ENCODE peak calls at places on chromosomes 3 and 15, in five cellular contexts. Z, I, T, F and W are unnamed samples.

GRCh38 chr3:67653425-67654098 is 850 bp downstream of the SUCLG2 start:
- DNase-seq in Z (no peak), I (no peak), T (no peak), F (no peak), W (no peak)

GRCh38 chr3:77459926-77460325 is 420.0 kb downstream of the ROBO2 start:
- DNase-seq in F (no peak), Z (no peak), T (no peak), I (no peak), W (no peak)

GRCh38 chr3:100536093-100536492 is 43.7 kb downstream of the TMEM45A start:
- DNase-seq in F (no peak), T (no peak), I (no peak), Z (no peak), W (no peak)

GRCh38 chr3:125150525-125151436 is 61.8 kb downstream of the SLC12A8 start:
- DNase-seq in I (no peak), Z (no peak), T (peak; percentile 40), F (peak; percentile 55), W (no peak)

GRCh38 chr3:126421573-126422119 is 26.9 kb downstream of the CFAP100 start:
- DNase-seq in Z (no peak), I (no peak), F (no peak), T (no peak), W (peak; percentile 44)

GRCh38 chr3:49346797-49347251 is 7.0 kb upstream of the USP4 start:
- DNase-seq in Z (no peak), F (no peak), I (no peak), T (no peak), W (no peak)

GRCh38 chr3:181955566-181955965 is 243.8 kb downstream of the SOX2 start:
- DNase-seq in Z (no peak), F (no peak), T (no peak), I (no peak), W (no peak)

GRCh38 chr3:155173771-155174170 is 93.7 kb downstream of the MME start:
- DNase-seq in I (no peak), Z (no peak), F (no peak), T (no peak), W (no peak)

GRCh38 chr3:13414040-13414729 is 5.9 kb downstream of the NUP210 start:
- DNase-seq in Z (peak; percentile 30), T (no peak), F (no peak), I (no peak), W (no peak)

GRCh38 chr3:126540342-126540849 is 16.4 kb downstream of the CHST13 start:
- DNase-seq in I (peak; percentile 81), F (peak; percentile 1), Z (peak; percentile 26), T (peak; percentile 28), W (peak; percentile 52)

GRCh38 chr3:126287536-126288181 is 69.5 kb downstream of the KLF15 start:
- DNase-seq in I (no peak), F (no peak), T (peak; percentile 87), Z (peak; percentile 62), W (peak; percentile 92)

GRCh38 chr15:95021816-95022215 is 790.5 kb downstream of the MCTP2 start:
- DNase-seq in Z (no peak), T (no peak), I (no peak), F (no peak), W (no peak)

GRCh38 chr15:95024388-95024787 is 793.0 kb downstream of the MCTP2 start:
- DNase-seq in F (no peak), T (no peak), I (peak; percentile 7), Z (no peak), W (no peak)

DNA sequence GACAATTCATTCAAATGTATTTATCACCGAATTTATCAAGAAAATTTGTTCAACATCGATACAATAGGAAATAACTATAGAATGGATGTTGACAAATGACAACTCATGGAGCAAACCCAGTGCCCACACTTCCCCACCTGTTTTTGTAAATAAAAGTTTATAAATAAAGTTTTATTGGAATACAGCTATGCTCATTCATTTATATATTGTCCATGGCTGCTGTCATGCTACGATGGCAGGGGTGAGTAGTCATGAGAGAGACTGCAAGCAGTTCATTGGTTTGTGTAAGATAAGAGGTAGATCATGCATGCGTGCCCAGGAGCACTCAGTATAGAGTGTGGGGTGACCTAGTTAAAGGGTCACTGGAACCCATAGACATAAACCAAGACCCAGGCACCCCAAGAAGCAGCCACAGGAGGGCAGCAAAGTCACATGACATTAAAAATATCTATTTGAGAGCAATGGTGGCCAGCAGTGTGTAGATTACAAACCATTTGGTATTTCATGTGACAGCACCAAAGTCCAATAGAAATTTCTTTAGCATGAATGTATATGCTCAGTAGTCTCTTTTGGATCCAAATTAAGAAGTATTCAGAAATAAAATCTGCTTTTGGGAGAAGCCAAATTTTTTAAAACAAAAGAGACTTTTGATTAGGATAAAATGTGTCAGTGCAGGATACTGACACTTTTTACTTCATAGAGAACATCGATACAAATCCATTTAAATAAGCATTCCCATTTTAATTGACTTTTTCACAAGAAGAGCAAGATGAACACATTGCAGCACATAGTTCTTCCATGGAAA is 794.8 kb downstream of the MCTP2 start:
- DNase-seq in I (peak; percentile 33), F (peak; percentile 42), Z (peak; percentile 58), T (no peak), W (peak; percentile 65)
- TF ChIP-seq CTCF in I (peak; percentile 85), F (peak; percentile 34), Z (peak; percentile 58), T (peak; percentile 8), W (no peak)

DNA sequence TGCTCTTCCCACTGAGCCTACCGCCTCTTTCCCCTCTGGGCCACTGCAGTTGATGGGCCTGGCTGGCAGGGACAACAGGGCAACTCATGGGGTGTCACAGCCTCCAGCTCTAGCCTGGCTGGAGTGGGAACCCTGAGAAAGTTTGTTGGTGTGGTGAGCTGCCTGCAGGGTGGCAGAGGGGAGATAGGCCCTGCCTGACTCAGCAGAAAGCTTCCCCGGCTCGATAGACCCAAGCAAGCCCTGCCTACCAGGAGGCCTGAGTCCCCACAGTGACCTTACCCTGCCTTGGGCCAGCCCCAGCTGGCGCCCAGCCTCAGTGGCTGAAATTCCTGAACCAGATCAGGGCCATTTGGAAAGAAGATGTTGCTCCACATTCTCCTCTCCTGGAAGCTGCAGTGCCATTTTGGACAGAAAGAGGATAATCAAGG is 29.4 kb downstream of the ABTB1 start:
- DNase-seq in Z (no peak), I (no peak), F (no peak), T (peak; percentile 51), W (peak; percentile 55)
- H3K27ac ChIP-seq in Z (peak overlapping the region; percentile 57), I (no peak overlapping the region), F (no peak overlapping the region), T (no peak overlapping the region), W (peak overlapping the region; percentile 97)

DNA sequence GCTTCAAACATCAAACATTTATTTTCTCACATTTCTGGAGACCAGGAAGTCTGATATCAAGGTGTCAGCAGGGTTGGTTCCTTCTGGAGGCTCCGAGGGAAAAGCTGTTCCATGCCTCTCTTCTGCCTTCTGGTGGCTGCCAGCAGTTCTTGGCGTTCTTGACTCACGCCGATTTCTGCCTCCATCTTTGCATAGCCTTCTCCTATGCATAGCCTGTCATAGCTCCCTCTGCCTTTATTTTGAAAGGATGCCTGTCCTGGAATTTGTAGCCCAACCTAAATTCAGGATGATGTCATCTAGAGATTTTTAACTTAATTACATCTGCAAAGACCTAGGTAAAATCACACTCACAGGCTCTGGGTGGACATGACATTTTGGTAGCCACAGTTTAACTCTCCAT is 70.4 kb downstream of the RGMA start:
- DNase-seq in Z (no peak), T (no peak), F (no peak), I (no peak), W (no peak)
- TF ChIP-seq CTCF in Z (peak; percentile 11), T (no peak), F (peak; percentile 40), I (peak; percentile 37), W (no peak)

GRCh38 chr3:4740397-4741105 is 238.7 kb upstream of the BHLHE40 start:
- DNase-seq in T (no peak), I (no peak), Z (no peak), F (no peak), W (peak; percentile 82)
- H3K27ac ChIP-seq in T (peak overlapping the region; percentile 97), I (no peak overlapping the region), Z (peak overlapping the region; percentile 86), F (no peak overlapping the region), W (peak overlapping the region; percentile 87)

GRCh38 chr3:8500966-8501365 is 657 bp upstream of the LMCD1 start:
- DNase-seq in F (no peak), Z (no peak), I (no peak), T (no peak), W (no peak)

GRCh38 chr3:8500208-8500961 is 1.2 kb upstream of the LMCD1 start:
- DNase-seq in Z (no peak), F (peak; percentile 49), I (peak; percentile 54), T (peak; percentile 70), W (no peak)

GRCh38 chr3:8503461-8503860 is 1.8 kb downstream of the LMCD1 start:
- DNase-seq in I (no peak), T (no peak), F (no peak), Z (no peak), W (no peak)

GRCh38 chr3:8499181-8499611 is 2.4 kb upstream of the LMCD1 start:
- DNase-seq in Z (no peak), F (no peak), T (peak; percentile 47), I (no peak), W (no peak)

DNA sequence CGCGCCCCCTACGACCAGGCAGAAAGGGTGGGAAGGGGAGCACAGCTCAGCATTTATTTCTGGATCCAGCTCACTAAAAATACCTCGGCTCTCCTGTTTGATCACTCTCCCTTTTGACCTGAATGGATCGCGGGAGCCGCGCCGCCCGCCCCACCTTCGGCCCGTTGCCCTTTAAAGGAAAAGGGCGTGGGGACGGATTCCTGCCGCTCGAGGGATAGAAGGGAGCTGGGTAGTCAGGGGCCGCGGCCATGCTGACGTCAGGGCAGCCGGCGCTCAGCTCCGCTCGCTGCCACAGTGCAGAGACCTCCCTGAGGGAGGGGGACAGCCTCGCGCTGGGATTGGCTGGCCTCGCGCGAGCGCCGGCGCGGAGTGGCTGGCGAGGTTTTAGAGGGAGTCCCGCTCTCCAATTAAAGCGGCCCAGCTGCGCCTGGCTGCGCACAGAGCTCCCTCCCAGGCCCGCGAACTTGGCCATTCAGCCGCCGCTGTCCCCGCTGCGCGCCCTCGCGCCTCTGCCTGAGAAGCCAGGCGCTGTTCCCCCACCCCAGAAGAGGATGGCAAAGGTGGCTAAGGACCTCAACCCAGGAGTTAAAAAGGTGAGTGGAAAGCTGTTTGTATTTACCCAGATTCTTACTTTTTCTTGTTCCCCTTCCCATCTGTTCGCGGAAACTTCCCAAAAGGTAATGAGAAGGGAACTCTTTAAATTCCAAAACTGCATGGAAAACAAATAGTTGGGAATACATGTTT is at the start of gene LMCD1:
- DNase-seq in F (peak; percentile 96), Z (peak; percentile 95), I (peak; percentile 89), T (peak; percentile 95), W (peak; percentile 97)
- TF ChIP-seq CTCF in F (no peak), Z (peak; percentile 40), I (peak; percentile 38), T (peak; percentile 62), W (no peak)

GRCh38 chr3:152295344-152295743 is 26.6 kb downstream of the MBNL1 start:
- DNase-seq in F (no peak), I (no peak), T (no peak), Z (no peak), W (no peak)
- H3K27ac ChIP-seq in F (no peak overlapping the region), I (no peak overlapping the region), T (no peak overlapping the region), Z (peak overlapping the region; percentile 58), W (peak overlapping the region; percentile 27)

GRCh38 chr3:106290304-106290997 is 421.6 kb upstream of the CBLB start:
- DNase-seq in Z (no peak), F (no peak), T (no peak), I (no peak), W (no peak)
- TF ChIP-seq CTCF in Z (no peak), F (no peak), T (no peak), I (no peak), W (no peak)